ENCODE peak calls at places on chromosomes 13 and 19, in four cellular contexts. W is HFF-Myc, J is BJ, S is NAMALWA. F is an unnamed sample.

GRCh38 chr13:80337706-80338105 is 3.2 kb downstream of the SPRY2 start:
- DNase-seq in J (no peak), S (no peak), W (no peak), F (no peak)

GRCh38 chr13:111139874-111140561 is 24.9 kb downstream of the ARHGEF7 start:
- DNase-seq in S (no peak), J (no peak), W (no peak), F (no peak)

GRCh38 chr19:4206818-4207484 is 22.4 kb upstream of the EBI3 start:
- DNase-seq in S (peak; percentile 72), W (no peak), J (no peak), F (no peak)

GRCh38 chr19:10871711-10872550 is 578 bp downstream of the CARM1 start:
- DNase-seq in W (no peak), S (peak; percentile 53), J (no peak), F (peak; percentile 36)

GRCh38 chr19:917323-918151 is at the start of gene KISS1R:
- DNase-seq in S (peak; percentile 62), J (no peak), W (no peak), F (no peak)

GRCh38 chr13:59182241-59182640 is 981.5 kb downstream of the DIAPH3 start:
- DNase-seq in S (no peak), W (no peak), J (no peak), F (no peak)

GRCh38 chr19:55027472-55028337 is 10.4 kb downstream of the GP6 start:
- DNase-seq in J (no peak), S (peak; percentile 32), W (no peak), F (no peak)

GRCh38 chr19:1568320-1569019 is at the start of gene MEX3D:
- DNase-seq in W (no peak), J (no peak), S (peak; percentile 85), F (peak; percentile 87)

GRCh38 chr19:812819-813358 is 8.9 kb downstream of the PLPPR3 start:
- DNase-seq in S (no peak), W (no peak), J (no peak), F (no peak)

GRCh38 chr13:39023316-39023715 is 14.6 kb downstream of the PROSER1 start:
- DNase-seq in S (no peak), W (no peak), J (peak; percentile 6), F (no peak)

GRCh38 chr19:2282062-2282861 is at the start of gene PEAK3:
- DNase-seq in W (no peak), S (no peak), J (no peak), F (peak; percentile 73)

GRCh38 chr13:60756306-60756705 is 359.3 kb downstream of the TDRD3 start:
- DNase-seq in W (no peak), J (no peak), S (no peak), F (no peak)

GRCh38 chr13:69704311-69704710 is 403.3 kb upstream of the ATXN8OS start:
- DNase-seq in W (no peak), J (no peak), S (no peak), F (no peak)

GRCh38 chr13:107099661-107100060 is 531.7 kb upstream of the ARGLU1 start:
- DNase-seq in S (no peak), J (peak; percentile 50), W (no peak), F (no peak)

GRCh38 chr19:50447750-50448149 is 15.1 kb downstream of the MYBPC2 start:
- DNase-seq in W (no peak), J (no peak), S (no peak), F (no peak)

GRCh38 chr13:99087130-99087953 is 109.5 kb upstream of the DOCK9 start:
- DNase-seq in J (peak; percentile 25), S (peak; percentile 96), W (peak; percentile 30), F (peak; percentile 88)

GRCh38 chr13:110391273-110391672 is 84.2 kb downstream of the COL4A2 start:
- DNase-seq in J (no peak), S (no peak), W (no peak), F (no peak)

GRCh38 chr13:106446011-106446410 is 89.5 kb downstream of the EFNB2 start:
- DNase-seq in J (no peak), W (no peak), S (no peak), F (no peak)

GRCh38 chr19:49847731-49848696 is 2.9 kb upstream of the PTOV1 start:
- DNase-seq in W (peak; percentile 83), S (peak; percentile 37), J (peak; percentile 56), F (no peak)

GRCh38 chr19:658916-659839 is 3.8 kb downstream of the RNF126 start:
- DNase-seq in J (no peak), W (no peak), S (no peak), F (no peak)

GRCh38 chr19:7868671-7869452 is 5.3 kb downstream of the PRR36 start:
- DNase-seq in J (no peak), S (peak; percentile 95), W (no peak), F (peak; percentile 80)

GRCh38 chr13:33249066-33249465 is 36.5 kb downstream of the STARD13 start:
- DNase-seq in J (no peak), W (no peak), S (no peak), F (no peak)

GRCh38 chr13:99694251-99694650 is 193.0 kb downstream of the TM9SF2 start:
- DNase-seq in W (peak; percentile 2), J (no peak), S (no peak), F (no peak)

GRCh38 chr19:16470911-16471811 is 609 bp downstream of the EPS15L1 start:
- DNase-seq in W (no peak), S (peak; percentile 50), J (no peak), F (peak; percentile 27)

GRCh38 chr19:1582201-1582600 is 10.5 kb downstream of the MBD3 start:
- DNase-seq in W (no peak), J (no peak), S (no peak), F (no peak)

GRCh38 chr13:23440821-23441608 is 7.5 kb upstream of the SACS start:
- DNase-seq in J (no peak), W (no peak), S (no peak), F (no peak)

GRCh38 chr13:59746291-59746962 is 417.3 kb downstream of the DIAPH3 start:
- DNase-seq in J (peak; percentile 31), W (no peak), S (no peak), F (no peak)

F was measured in endothelial cell.